ENCODE peak calls at places on chromosome 3, in eight cellular contexts. One of them, this sample, is unnamed.

GRCh38 chr3:139151530-139151929 is 106.8 kb upstream of the PRR23C start:
- DNase-seq in GM12891: no peak
- DNase-seq in stimulated activated CD4-positive, alpha-beta T cell treated with anti-CD3 and anti-CD28 coated beads, Interleukin-12 subunit alpha, Interleukin-12 subunit beta, amount 100 ng/mL, for 4 hours: no peak
- DNase-seq in posterior cingulate gyrus: no peak
- DNase-seq in adrenal gland: no peak
- DNase-seq in CD4-positive, CD25-positive, alpha-beta regulatory T cell: no peak
- DNase-seq in AG04450: no peak
- DNase-seq in GM12892: no peak
- DNase-seq in this sample: no peak

GRCh38 chr3:185328324-185329004 is 34.5 kb upstream of the MAP3K13 start:
- DNase-seq in GM12891: no peak
- DNase-seq in stimulated activated CD4-positive, alpha-beta T cell treated with anti-CD3 and anti-CD28 coated beads, Interleukin-12 subunit alpha, Interleukin-12 subunit beta, amount 100 ng/mL, for 4 hours: no peak
- DNase-seq in posterior cingulate gyrus: no peak
- DNase-seq in adrenal gland: peak; percentile 61
- DNase-seq in CD4-positive, CD25-positive, alpha-beta regulatory T cell: no peak
- DNase-seq in AG04450: no peak
- DNase-seq in GM12892: no peak
- DNase-seq in this sample: no peak

GRCh38 chr3:8713901-8714759 is 19.5 kb upstream of the CAV3 start:
- DNase-seq in GM12891: peak; percentile 42
- DNase-seq in stimulated activated CD4-positive, alpha-beta T cell treated with anti-CD3 and anti-CD28 coated beads, Interleukin-12 subunit alpha, Interleukin-12 subunit beta, amount 100 ng/mL, for 4 hours: no peak
- DNase-seq in posterior cingulate gyrus: no peak
- DNase-seq in adrenal gland: no peak
- DNase-seq in CD4-positive, CD25-positive, alpha-beta regulatory T cell: no peak
- DNase-seq in AG04450: no peak
- DNase-seq in GM12892: no peak
- DNase-seq in this sample: no peak

GRCh38 chr3:32620911-32621310 is 50.3 kb upstream of the DYNC1LI1 start:
- DNase-seq in GM12891: no peak
- DNase-seq in stimulated activated CD4-positive, alpha-beta T cell treated with anti-CD3 and anti-CD28 coated beads, Interleukin-12 subunit alpha, Interleukin-12 subunit beta, amount 100 ng/mL, for 4 hours: no peak
- DNase-seq in posterior cingulate gyrus: no peak
- DNase-seq in adrenal gland: no peak
- DNase-seq in CD4-positive, CD25-positive, alpha-beta regulatory T cell: no peak
- DNase-seq in AG04450: no peak
- DNase-seq in GM12892: no peak
- DNase-seq in this sample: no peak

GRCh38 chr3:150168694-150169093 is 198.0 kb upstream of the PFN2 start:
- DNase-seq in GM12891: no peak
- DNase-seq in stimulated activated CD4-positive, alpha-beta T cell treated with anti-CD3 and anti-CD28 coated beads, Interleukin-12 subunit alpha, Interleukin-12 subunit beta, amount 100 ng/mL, for 4 hours: no peak
- DNase-seq in posterior cingulate gyrus: no peak
- DNase-seq in adrenal gland: peak; percentile 88
- DNase-seq in CD4-positive, CD25-positive, alpha-beta regulatory T cell: no peak
- DNase-seq in AG04450: no peak
- DNase-seq in GM12892: no peak
- DNase-seq in this sample: peak; percentile 30

GRCh38 chr3:172268896-172269295 is 179.4 kb downstream of the GHSR start:
- DNase-seq in GM12891: no peak
- DNase-seq in stimulated activated CD4-positive, alpha-beta T cell treated with anti-CD3 and anti-CD28 coated beads, Interleukin-12 subunit alpha, Interleukin-12 subunit beta, amount 100 ng/mL, for 4 hours: no peak
- DNase-seq in posterior cingulate gyrus: no peak
- DNase-seq in adrenal gland: no peak
- DNase-seq in CD4-positive, CD25-positive, alpha-beta regulatory T cell: no peak
- DNase-seq in AG04450: no peak
- DNase-seq in GM12892: no peak
- DNase-seq in this sample: no peak

GRCh38 chr3:59408047-59408624 is 358.3 kb upstream of the CFAP20DC start:
- DNase-seq in GM12891: no peak
- DNase-seq in stimulated activated CD4-positive, alpha-beta T cell treated with anti-CD3 and anti-CD28 coated beads, Interleukin-12 subunit alpha, Interleukin-12 subunit beta, amount 100 ng/mL, for 4 hours: no peak
- DNase-seq in posterior cingulate gyrus: no peak
- DNase-seq in adrenal gland: no peak
- DNase-seq in CD4-positive, CD25-positive, alpha-beta regulatory T cell: no peak
- DNase-seq in AG04450: no peak
- DNase-seq in GM12892: no peak
- DNase-seq in this sample: no peak

GRCh38 chr3:127747751-127748521 is 74.4 kb downstream of the MGLL start:
- DNase-seq in GM12891: no peak
- DNase-seq in stimulated activated CD4-positive, alpha-beta T cell treated with anti-CD3 and anti-CD28 coated beads, Interleukin-12 subunit alpha, Interleukin-12 subunit beta, amount 100 ng/mL, for 4 hours: no peak
- DNase-seq in posterior cingulate gyrus: no peak
- DNase-seq in adrenal gland: no peak
- DNase-seq in CD4-positive, CD25-positive, alpha-beta regulatory T cell: no peak
- DNase-seq in AG04450: peak; percentile 69
- DNase-seq in GM12892: no peak
- DNase-seq in this sample: no peak

GRCh38 chr3:129360224-129360623 is 68.2 kb downstream of the EFCAB12 start:
- DNase-seq in GM12891: no peak
- DNase-seq in stimulated activated CD4-positive, alpha-beta T cell treated with anti-CD3 and anti-CD28 coated beads, Interleukin-12 subunit alpha, Interleukin-12 subunit beta, amount 100 ng/mL, for 4 hours: no peak
- DNase-seq in posterior cingulate gyrus: no peak
- DNase-seq in adrenal gland: no peak
- DNase-seq in CD4-positive, CD25-positive, alpha-beta regulatory T cell: no peak
- DNase-seq in AG04450: no peak
- DNase-seq in GM12892: no peak
- DNase-seq in this sample: no peak

GRCh38 chr3:14537590-14538450 is 2.3 kb downstream of the GRIP2 start:
- DNase-seq in GM12891: peak; percentile 47
- DNase-seq in stimulated activated CD4-positive, alpha-beta T cell treated with anti-CD3 and anti-CD28 coated beads, Interleukin-12 subunit alpha, Interleukin-12 subunit beta, amount 100 ng/mL, for 4 hours: no peak
- DNase-seq in posterior cingulate gyrus: no peak
- DNase-seq in adrenal gland: no peak
- DNase-seq in CD4-positive, CD25-positive, alpha-beta regulatory T cell: no peak
- DNase-seq in AG04450: no peak
- DNase-seq in GM12892: no peak
- DNase-seq in this sample: no peak